ENCODE peak calls at places on chromosomes 2 and 18, in eight cellular contexts. One of them, this sample, is unnamed.

GRCh38 chr2:197130318-197130717 is 180.3 kb downstream of the ANKRD44 start:
- DNase-seq in right cardiac atrium: no peak
- DNase-seq in fibroblast of pulmonary artery: no peak
- DNase-seq in IMR-90: no peak
- DNase-seq in naive thymus-derived CD4-positive, alpha-beta T cell: peak; percentile 43
- DNase-seq in astrocyte: no peak
- DNase-seq in MM.1S: peak; percentile 66
- DNase-seq in osteoblast: no peak
- DNase-seq in this sample: no peak

GRCh38 chr2:202870431-202871160 is 970 bp downstream of the ICA1L start:
- DNase-seq in osteoblast: peak; percentile 85
- DNase-seq in IMR-90: peak; percentile 36
- DNase-seq in astrocyte: peak; percentile 33
- DNase-seq in naive thymus-derived CD4-positive, alpha-beta T cell: peak; percentile 32
- DNase-seq in fibroblast of pulmonary artery: peak; percentile 53
- DNase-seq in right cardiac atrium: peak; percentile 60
- DNase-seq in MM.1S: peak; percentile 80
- DNase-seq in this sample: no peak

GRCh38 chr18:47882641-47883040 is 47.8 kb downstream of the SMAD2 start:
- DNase-seq in astrocyte: no peak
- DNase-seq in MM.1S: no peak
- DNase-seq in osteoblast: no peak
- DNase-seq in fibroblast of pulmonary artery: peak; percentile 66
- DNase-seq in IMR-90: peak; percentile 55
- DNase-seq in right cardiac atrium: no peak
- DNase-seq in naive thymus-derived CD4-positive, alpha-beta T cell: no peak
- DNase-seq in this sample: peak; percentile 16

GRCh38 chr2:234980476-234981187 is 28.8 kb downstream of the SH3BP4 start:
- DNase-seq in right cardiac atrium: no peak
- DNase-seq in naive thymus-derived CD4-positive, alpha-beta T cell: no peak
- DNase-seq in osteoblast: no peak
- DNase-seq in astrocyte: peak; percentile 71
- DNase-seq in fibroblast of pulmonary artery: peak; percentile 60
- DNase-seq in MM.1S: no peak
- DNase-seq in IMR-90: no peak
- DNase-seq in this sample: no peak

GRCh38 chr2:46086578-46087070 is 210.6 kb upstream of the EPAS1 start:
- DNase-seq in fibroblast of pulmonary artery: no peak
- DNase-seq in MM.1S: no peak
- DNase-seq in IMR-90: no peak
- DNase-seq in astrocyte: no peak
- DNase-seq in right cardiac atrium: no peak
- DNase-seq in naive thymus-derived CD4-positive, alpha-beta T cell: no peak
- DNase-seq in osteoblast: no peak
- DNase-seq in this sample: no peak

GRCh38 chr2:10524341-10524740 is 76.2 kb upstream of the ODC1 start:
- DNase-seq in MM.1S: no peak
- DNase-seq in osteoblast: peak; percentile 32
- DNase-seq in right cardiac atrium: no peak
- DNase-seq in IMR-90: no peak
- DNase-seq in fibroblast of pulmonary artery: no peak
- DNase-seq in naive thymus-derived CD4-positive, alpha-beta T cell: no peak
- DNase-seq in astrocyte: no peak
- DNase-seq in this sample: no peak

GRCh38 chr2:16270441-16270840 is 330.1 kb downstream of the MYCN start:
- DNase-seq in right cardiac atrium: no peak
- DNase-seq in fibroblast of pulmonary artery: no peak
- DNase-seq in naive thymus-derived CD4-positive, alpha-beta T cell: no peak
- DNase-seq in IMR-90: no peak
- DNase-seq in osteoblast: no peak
- DNase-seq in astrocyte: no peak
- DNase-seq in MM.1S: no peak
- DNase-seq in this sample: no peak

GRCh38 chr18:31977270-31977872 is 34.4 kb upstream of the TRAPPC8 start:
- DNase-seq in naive thymus-derived CD4-positive, alpha-beta T cell: peak; percentile 12
- DNase-seq in IMR-90: peak; percentile 54
- DNase-seq in MM.1S: peak; percentile 63
- DNase-seq in right cardiac atrium: no peak
- DNase-seq in fibroblast of pulmonary artery: peak; percentile 72
- DNase-seq in osteoblast: no peak
- DNase-seq in astrocyte: peak; percentile 14
- DNase-seq in this sample: peak; percentile 7

GRCh38 chr2:49619804-49620203 is 465.5 kb upstream of the FSHR start:
- DNase-seq in astrocyte: no peak
- DNase-seq in right cardiac atrium: no peak
- DNase-seq in osteoblast: no peak
- DNase-seq in IMR-90: no peak
- DNase-seq in naive thymus-derived CD4-positive, alpha-beta T cell: no peak
- DNase-seq in fibroblast of pulmonary artery: peak; percentile 4
- DNase-seq in MM.1S: no peak
- DNase-seq in this sample: no peak

GRCh38 chr2:29789884-29790485 is 131.4 kb downstream of the ALK start:
- DNase-seq in MM.1S: no peak
- DNase-seq in IMR-90: no peak
- DNase-seq in fibroblast of pulmonary artery: no peak
- DNase-seq in astrocyte: no peak
- DNase-seq in right cardiac atrium: no peak
- DNase-seq in naive thymus-derived CD4-positive, alpha-beta T cell: no peak
- DNase-seq in osteoblast: no peak
- DNase-seq in this sample: no peak

GRCh38 chr2:189409136-189409535 is 32.1 kb upstream of the WDR75 start:
- DNase-seq in right cardiac atrium: no peak
- DNase-seq in astrocyte: peak; percentile 26
- DNase-seq in naive thymus-derived CD4-positive, alpha-beta T cell: no peak
- DNase-seq in osteoblast: no peak
- DNase-seq in IMR-90: peak; percentile 24
- DNase-seq in MM.1S: no peak
- DNase-seq in fibroblast of pulmonary artery: no peak
- DNase-seq in this sample: no peak

GRCh38 chr2:66334237-66335054 is 100.5 kb upstream of the MEIS1 start:
- DNase-seq in fibroblast of pulmonary artery: no peak
- DNase-seq in naive thymus-derived CD4-positive, alpha-beta T cell: no peak
- DNase-seq in astrocyte: peak; percentile 12
- DNase-seq in MM.1S: peak; percentile 52
- DNase-seq in osteoblast: no peak
- DNase-seq in IMR-90: no peak
- DNase-seq in right cardiac atrium: no peak
- DNase-seq in this sample: no peak

GRCh38 chr2:7992612-7993596 is 689.0 kb upstream of the ID2 start:
- DNase-seq in MM.1S: no peak
- DNase-seq in naive thymus-derived CD4-positive, alpha-beta T cell: no peak
- DNase-seq in astrocyte: no peak
- DNase-seq in fibroblast of pulmonary artery: peak; percentile 16
- DNase-seq in right cardiac atrium: no peak
- DNase-seq in IMR-90: peak; percentile 49
- DNase-seq in osteoblast: no peak
- DNase-seq in this sample: peak; percentile 4

GRCh38 chr2:210502997-210503621 is 26.6 kb upstream of the LANCL1 start:
- DNase-seq in naive thymus-derived CD4-positive, alpha-beta T cell: no peak
- DNase-seq in osteoblast: no peak
- DNase-seq in IMR-90: peak; percentile 49
- DNase-seq in astrocyte: peak; percentile 18
- DNase-seq in right cardiac atrium: peak; percentile 27
- DNase-seq in MM.1S: peak; percentile 27
- DNase-seq in fibroblast of pulmonary artery: peak; percentile 56
- DNase-seq in this sample: peak; percentile 4
- H3K4me3 ChIP-seq in naive thymus-derived CD4-positive, alpha-beta T cell: no peak overlapping the region
- H3K4me3 ChIP-seq in osteoblast: peak overlapping the region; percentile 52
- H3K4me3 ChIP-seq in IMR-90: no peak overlapping the region
- H3K4me3 ChIP-seq in astrocyte: no peak overlapping the region
- H3K4me3 ChIP-seq in right cardiac atrium: no peak overlapping the region
- H3K4me3 ChIP-seq in MM.1S: peak overlapping the region; percentile 44
- H3K4me3 ChIP-seq in fibroblast of pulmonary artery: no peak overlapping the region
- H3K4me3 ChIP-seq in this sample: peak overlapping the region; percentile 20

GRCh38 chr2:88545118-88545517 is 82.1 kb downstream of the EIF2AK3 start:
- DNase-seq in naive thymus-derived CD4-positive, alpha-beta T cell: no peak
- DNase-seq in osteoblast: peak; percentile 83
- DNase-seq in fibroblast of pulmonary artery: peak; percentile 39
- DNase-seq in IMR-90: peak; percentile 38
- DNase-seq in MM.1S: no peak
- DNase-seq in right cardiac atrium: no peak
- DNase-seq in astrocyte: no peak
- DNase-seq in this sample: no peak

GRCh38 chr2:88554189-88554588 is 73.1 kb downstream of the EIF2AK3 start:
- DNase-seq in fibroblast of pulmonary artery: no peak
- DNase-seq in osteoblast: no peak
- DNase-seq in IMR-90: no peak
- DNase-seq in naive thymus-derived CD4-positive, alpha-beta T cell: no peak
- DNase-seq in right cardiac atrium: no peak
- DNase-seq in MM.1S: no peak
- DNase-seq in astrocyte: no peak
- DNase-seq in this sample: no peak

GRCh38 chr2:88549616-88550292 is 77.5 kb downstream of the EIF2AK3 start:
- DNase-seq in fibroblast of pulmonary artery: no peak
- DNase-seq in right cardiac atrium: no peak
- DNase-seq in naive thymus-derived CD4-positive, alpha-beta T cell: no peak
- DNase-seq in IMR-90: no peak
- DNase-seq in osteoblast: peak; percentile 60
- DNase-seq in MM.1S: no peak
- DNase-seq in astrocyte: no peak
- DNase-seq in this sample: no peak
- H3K4me3 ChIP-seq in fibroblast of pulmonary artery: peak overlapping the region; percentile 33
- H3K4me3 ChIP-seq in right cardiac atrium: no peak overlapping the region
- H3K4me3 ChIP-seq in naive thymus-derived CD4-positive, alpha-beta T cell: no peak overlapping the region
- H3K4me3 ChIP-seq in IMR-90: no peak overlapping the region
- H3K4me3 ChIP-seq in osteoblast: peak overlapping the region; percentile 63
- H3K4me3 ChIP-seq in MM.1S: no peak overlapping the region
- H3K4me3 ChIP-seq in astrocyte: peak overlapping the region; percentile 34
- H3K4me3 ChIP-seq in this sample: peak overlapping the region; percentile 30

GRCh38 chr2:101362316-101362715 is 25.0 kb downstream of the CREG2 start:
- DNase-seq in IMR-90: no peak
- DNase-seq in right cardiac atrium: no peak
- DNase-seq in astrocyte: no peak
- DNase-seq in osteoblast: no peak
- DNase-seq in naive thymus-derived CD4-positive, alpha-beta T cell: no peak
- DNase-seq in fibroblast of pulmonary artery: no peak
- DNase-seq in MM.1S: no peak
- DNase-seq in this sample: no peak
- H3K4me3 ChIP-seq in IMR-90: no peak overlapping the region
- H3K4me3 ChIP-seq in right cardiac atrium: no peak overlapping the region
- H3K4me3 ChIP-seq in astrocyte: no peak overlapping the region
- H3K4me3 ChIP-seq in osteoblast: no peak overlapping the region
- H3K4me3 ChIP-seq in naive thymus-derived CD4-positive, alpha-beta T cell: peak overlapping the region; percentile 24
- H3K4me3 ChIP-seq in fibroblast of pulmonary artery: no peak overlapping the region
- H3K4me3 ChIP-seq in MM.1S: no peak overlapping the region
- H3K4me3 ChIP-seq in this sample: no peak overlapping the region

GRCh38 chr2:5693288-5694015 is 1.3 kb downstream of the SOX11 start:
- DNase-seq in osteoblast: peak; percentile 81
- DNase-seq in astrocyte: peak; percentile 33
- DNase-seq in right cardiac atrium: no peak
- DNase-seq in IMR-90: peak; percentile 22
- DNase-seq in naive thymus-derived CD4-positive, alpha-beta T cell: no peak
- DNase-seq in fibroblast of pulmonary artery: no peak
- DNase-seq in MM.1S: no peak
- DNase-seq in this sample: no peak
- H3K4me3 ChIP-seq in osteoblast: peak overlapping the region; percentile 40
- H3K4me3 ChIP-seq in astrocyte: peak overlapping the region; percentile 98
- H3K4me3 ChIP-seq in right cardiac atrium: peak overlapping the region; percentile 33
- H3K4me3 ChIP-seq in IMR-90: peak overlapping the region; percentile 74
- H3K4me3 ChIP-seq in naive thymus-derived CD4-positive, alpha-beta T cell: no peak overlapping the region
- H3K4me3 ChIP-seq in fibroblast of pulmonary artery: peak overlapping the region; percentile 34
- H3K4me3 ChIP-seq in MM.1S: no peak overlapping the region
- H3K4me3 ChIP-seq in this sample: peak overlapping the region; percentile 77

DNA sequence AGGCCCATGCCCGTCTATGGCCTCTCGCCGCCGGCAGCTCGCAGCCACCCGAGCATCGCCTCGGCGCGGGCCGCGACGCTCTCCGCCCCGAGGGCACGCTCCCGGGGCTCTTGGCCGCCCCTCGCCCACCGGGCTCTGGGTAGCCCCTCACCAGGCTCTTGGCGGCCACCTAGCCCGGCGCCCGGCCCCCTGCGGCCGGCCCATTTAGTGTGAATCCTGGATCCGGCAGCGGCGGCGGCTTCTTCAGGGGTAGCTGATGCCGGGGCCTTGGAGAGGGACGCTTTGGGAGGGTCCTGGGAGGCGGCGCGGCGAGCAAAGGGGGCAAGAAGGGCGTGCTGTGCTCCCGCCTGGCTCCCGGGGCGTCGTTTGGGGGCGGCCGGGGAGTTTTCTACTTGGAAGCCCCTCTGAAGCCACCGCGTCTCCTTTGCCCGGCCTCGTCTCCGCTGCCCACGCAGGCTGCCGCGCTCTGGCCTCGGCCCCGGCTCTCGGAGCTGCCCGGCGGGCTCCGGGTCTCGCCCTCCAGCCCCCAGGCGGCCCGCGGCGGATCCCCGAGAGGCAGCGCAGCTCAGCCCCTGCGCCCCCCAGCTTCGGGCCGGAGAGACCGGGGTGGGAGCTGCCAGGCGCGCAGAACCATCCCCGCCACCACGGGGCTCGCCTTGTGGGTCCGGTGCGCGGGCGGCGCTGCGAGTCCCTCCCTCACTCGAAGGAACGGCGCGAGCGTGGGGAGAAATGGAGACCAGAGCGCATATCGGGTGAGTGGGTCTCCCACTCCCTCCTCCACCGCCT is 521 bp downstream of the PIEZO2 start:
- DNase-seq in IMR-90: no peak
- DNase-seq in osteoblast: peak; percentile 78
- DNase-seq in astrocyte: no peak
- DNase-seq in MM.1S: no peak
- DNase-seq in naive thymus-derived CD4-positive, alpha-beta T cell: no peak
- DNase-seq in right cardiac atrium: no peak
- DNase-seq in fibroblast of pulmonary artery: no peak
- DNase-seq in this sample: no peak
- H3K4me3 ChIP-seq in IMR-90: peak overlapping the region; percentile 69
- H3K4me3 ChIP-seq in osteoblast: peak overlapping the region; percentile 63
- H3K4me3 ChIP-seq in astrocyte: no peak overlapping the region
- H3K4me3 ChIP-seq in MM.1S: no peak overlapping the region
- H3K4me3 ChIP-seq in naive thymus-derived CD4-positive, alpha-beta T cell: no peak overlapping the region
- H3K4me3 ChIP-seq in right cardiac atrium: peak overlapping the region; percentile 43
- H3K4me3 ChIP-seq in fibroblast of pulmonary artery: peak overlapping the region; percentile 69
- H3K4me3 ChIP-seq in this sample: peak overlapping the region; percentile 23

GRCh38 chr2:64839844-64840243 is 149.4 kb upstream of the SLC1A4 start:
- DNase-seq in IMR-90: no peak
- DNase-seq in naive thymus-derived CD4-positive, alpha-beta T cell: no peak
- DNase-seq in fibroblast of pulmonary artery: no peak
- DNase-seq in right cardiac atrium: no peak
- DNase-seq in astrocyte: no peak
- DNase-seq in osteoblast: no peak
- DNase-seq in MM.1S: no peak
- DNase-seq in this sample: no peak
- H3K4me3 ChIP-seq in IMR-90: no peak overlapping the region
- H3K4me3 ChIP-seq in naive thymus-derived CD4-positive, alpha-beta T cell: no peak overlapping the region
- H3K4me3 ChIP-seq in fibroblast of pulmonary artery: no peak overlapping the region
- H3K4me3 ChIP-seq in right cardiac atrium: no peak overlapping the region
- H3K4me3 ChIP-seq in astrocyte: no peak overlapping the region
- H3K4me3 ChIP-seq in osteoblast: no peak overlapping the region
- H3K4me3 ChIP-seq in MM.1S: no peak overlapping the region
- H3K4me3 ChIP-seq in this sample: no peak overlapping the region

GRCh38 chr2:42053791-42054656 is 6.2 kb downstream of the PKDCC start:
- DNase-seq in MM.1S: no peak
- DNase-seq in right cardiac atrium: peak; percentile 64
- DNase-seq in osteoblast: peak; percentile 91
- DNase-seq in naive thymus-derived CD4-positive, alpha-beta T cell: no peak
- DNase-seq in astrocyte: no peak
- DNase-seq in fibroblast of pulmonary artery: no peak
- DNase-seq in IMR-90: no peak
- DNase-seq in this sample: no peak
- H3K4me3 ChIP-seq in MM.1S: no peak overlapping the region
- H3K4me3 ChIP-seq in right cardiac atrium: no peak overlapping the region
- H3K4me3 ChIP-seq in osteoblast: no peak overlapping the region
- H3K4me3 ChIP-seq in naive thymus-derived CD4-positive, alpha-beta T cell: no peak overlapping the region
- H3K4me3 ChIP-seq in astrocyte: no peak overlapping the region
- H3K4me3 ChIP-seq in fibroblast of pulmonary artery: no peak overlapping the region
- H3K4me3 ChIP-seq in IMR-90: no peak overlapping the region
- H3K4me3 ChIP-seq in this sample: no peak overlapping the region